ENCODE peak calls at places on chromosomes 7 and 10, in seven cellular contexts. One of them, this sample, is unnamed.

GRCh38 chr7:28432105-28432504 is 19.8 kb downstream of the CREB5 start:
- DNase-seq in H1: no peak
- DNase-seq in A549: no peak
- DNase-seq in endothelial cell of umbilical vein: no peak
- DNase-seq in tibial nerve: no peak
- DNase-seq in body of pancreas: peak; percentile 10
- DNase-seq in testis: no peak
- DNase-seq in this sample: no peak

GRCh38 chr7:68321076-68321639 is 1277.1 kb upstream of the AUTS2 start:
- DNase-seq in H1: no peak
- DNase-seq in A549: peak; percentile 13
- DNase-seq in endothelial cell of umbilical vein: no peak
- DNase-seq in tibial nerve: peak; percentile 22
- DNase-seq in body of pancreas: peak; percentile 59
- DNase-seq in testis: peak; percentile 17
- DNase-seq in this sample: peak; percentile 24

GRCh38 chr7:23285657-23286646 is 13.2 kb upstream of the MALSU1 start:
- DNase-seq in H1: no peak
- DNase-seq in A549: no peak
- DNase-seq in endothelial cell of umbilical vein: no peak
- DNase-seq in tibial nerve: no peak
- DNase-seq in body of pancreas: no peak
- DNase-seq in testis: peak; percentile 64
- DNase-seq in this sample: no peak

GRCh38 chr7:64886956-64887545 is 16.0 kb upstream of the ZNF273 start:
- DNase-seq in H1: no peak
- DNase-seq in A549: no peak
- DNase-seq in endothelial cell of umbilical vein: no peak
- DNase-seq in tibial nerve: no peak
- DNase-seq in body of pancreas: no peak
- DNase-seq in testis: no peak
- DNase-seq in this sample: no peak

GRCh38 chr10:43361532-43362190 is 9.8 kb upstream of the FXYD4 start:
- DNase-seq in H1: no peak
- DNase-seq in A549: no peak
- DNase-seq in endothelial cell of umbilical vein: no peak
- DNase-seq in tibial nerve: no peak
- DNase-seq in body of pancreas: no peak
- DNase-seq in testis: no peak
- DNase-seq in this sample: no peak

GRCh38 chr10:11270135-11270857 is 252.6 kb downstream of the CELF2 start:
- DNase-seq in H1: peak; percentile 86
- DNase-seq in A549: peak; percentile 56
- DNase-seq in endothelial cell of umbilical vein: peak; percentile 81
- DNase-seq in tibial nerve: peak; percentile 71
- DNase-seq in body of pancreas: peak; percentile 81
- DNase-seq in testis: peak; percentile 91
- DNase-seq in this sample: peak; percentile 89

GRCh38 chr7:13990319-13990983 is 985 bp upstream of the ETV1 start:
- DNase-seq in H1: no peak
- DNase-seq in A549: peak; percentile 23
- DNase-seq in endothelial cell of umbilical vein: peak; percentile 73
- DNase-seq in tibial nerve: no peak
- DNase-seq in body of pancreas: peak; percentile 40
- DNase-seq in testis: peak; percentile 53
- DNase-seq in this sample: peak; percentile 36

GRCh38 chr10:130425169-130425568 is 289.0 kb downstream of the GLRX3 start:
- DNase-seq in H1: no peak
- DNase-seq in A549: no peak
- DNase-seq in endothelial cell of umbilical vein: no peak
- DNase-seq in tibial nerve: no peak
- DNase-seq in body of pancreas: no peak
- DNase-seq in testis: no peak
- DNase-seq in this sample: no peak

GRCh38 chr7:27162930-27163775 is 2.2 kb downstream of the HOXA9 start:
- DNase-seq in H1: no peak
- DNase-seq in A549: no peak
- DNase-seq in endothelial cell of umbilical vein: no peak
- DNase-seq in tibial nerve: peak; percentile 10
- DNase-seq in body of pancreas: no peak
- DNase-seq in testis: no peak
- DNase-seq in this sample: no peak

GRCh38 chr7:150340875-150341262 is 560 bp downstream of the RARRES2 start:
- DNase-seq in H1: no peak
- DNase-seq in A549: no peak
- DNase-seq in endothelial cell of umbilical vein: no peak
- DNase-seq in tibial nerve: no peak
- DNase-seq in body of pancreas: no peak
- DNase-seq in testis: no peak
- DNase-seq in this sample: peak; percentile 35

GRCh38 chr7:106609416-106609815 is 51.5 kb downstream of the CCDC71L start:
- DNase-seq in H1: no peak
- DNase-seq in A549: no peak
- DNase-seq in endothelial cell of umbilical vein: peak; percentile 88
- DNase-seq in tibial nerve: no peak
- DNase-seq in body of pancreas: no peak
- DNase-seq in testis: no peak
- DNase-seq in this sample: no peak

GRCh38 chr7:151665363-151665762 is 145.7 kb upstream of the RHEB start:
- DNase-seq in H1: no peak
- DNase-seq in A549: no peak
- DNase-seq in endothelial cell of umbilical vein: peak; percentile 12
- DNase-seq in tibial nerve: no peak
- DNase-seq in body of pancreas: peak; percentile 37
- DNase-seq in testis: peak; percentile 72
- DNase-seq in this sample: peak; percentile 83

GRCh38 chr7:27179503-27180430 is 5.3 kb downstream of the HOXA11 start:
- DNase-seq in H1: no peak
- DNase-seq in A549: peak; percentile 95
- DNase-seq in endothelial cell of umbilical vein: peak; percentile 90
- DNase-seq in tibial nerve: peak; percentile 71
- DNase-seq in body of pancreas: peak; percentile 55
- DNase-seq in testis: peak; percentile 78
- DNase-seq in this sample: no peak

GRCh38 chr10:132417957-132418441 is 21.0 kb downstream of the PWWP2B start:
- DNase-seq in H1: no peak
- DNase-seq in A549: no peak
- DNase-seq in endothelial cell of umbilical vein: peak; percentile 32
- DNase-seq in tibial nerve: no peak
- DNase-seq in body of pancreas: no peak
- DNase-seq in testis: no peak
- DNase-seq in this sample: no peak

GRCh38 chr7:27947581-27948278 is 207.8 kb downstream of the TAX1BP1 start:
- DNase-seq in H1: no peak
- DNase-seq in A549: no peak
- DNase-seq in endothelial cell of umbilical vein: no peak
- DNase-seq in tibial nerve: no peak
- DNase-seq in body of pancreas: no peak
- DNase-seq in testis: no peak
- DNase-seq in this sample: no peak

GRCh38 chr10:101959349-101959916 is 96.5 kb downstream of the ARMH3 start:
- DNase-seq in H1: no peak
- DNase-seq in A549: no peak
- DNase-seq in endothelial cell of umbilical vein: no peak
- DNase-seq in tibial nerve: no peak
- DNase-seq in body of pancreas: no peak
- DNase-seq in testis: no peak
- DNase-seq in this sample: no peak

GRCh38 chr10:119416855-119417254 is 125.7 kb downstream of the RGS10 start:
- DNase-seq in H1: peak; percentile 36
- DNase-seq in A549: peak; percentile 90
- DNase-seq in endothelial cell of umbilical vein: peak; percentile 52
- DNase-seq in tibial nerve: no peak
- DNase-seq in body of pancreas: peak; percentile 77
- DNase-seq in testis: peak; percentile 72
- DNase-seq in this sample: peak; percentile 78

GRCh38 chr10:62815373-62816111 is 624 bp downstream of the EGR2 start:
- DNase-seq in H1: no peak
- DNase-seq in A549: no peak
- DNase-seq in endothelial cell of umbilical vein: peak; percentile 15
- DNase-seq in tibial nerve: no peak
- DNase-seq in body of pancreas: peak; percentile 8
- DNase-seq in testis: no peak
- DNase-seq in this sample: peak; percentile 34

GRCh38 chr7:34523233-34523918 is 134.6 kb upstream of the NPSR1 start:
- DNase-seq in H1: no peak
- DNase-seq in A549: no peak
- DNase-seq in endothelial cell of umbilical vein: no peak
- DNase-seq in tibial nerve: no peak
- DNase-seq in body of pancreas: no peak
- DNase-seq in testis: no peak
- DNase-seq in this sample: no peak
- TF ChIP-seq CTCF in H1: no peak
- TF ChIP-seq CTCF in A549: no peak
- TF ChIP-seq CTCF in endothelial cell of umbilical vein: no peak
- TF ChIP-seq CTCF in tibial nerve: no peak
- TF ChIP-seq CTCF in body of pancreas: no peak
- TF ChIP-seq CTCF in testis: no peak
- TF ChIP-seq CTCF in this sample: no peak

DNA sequence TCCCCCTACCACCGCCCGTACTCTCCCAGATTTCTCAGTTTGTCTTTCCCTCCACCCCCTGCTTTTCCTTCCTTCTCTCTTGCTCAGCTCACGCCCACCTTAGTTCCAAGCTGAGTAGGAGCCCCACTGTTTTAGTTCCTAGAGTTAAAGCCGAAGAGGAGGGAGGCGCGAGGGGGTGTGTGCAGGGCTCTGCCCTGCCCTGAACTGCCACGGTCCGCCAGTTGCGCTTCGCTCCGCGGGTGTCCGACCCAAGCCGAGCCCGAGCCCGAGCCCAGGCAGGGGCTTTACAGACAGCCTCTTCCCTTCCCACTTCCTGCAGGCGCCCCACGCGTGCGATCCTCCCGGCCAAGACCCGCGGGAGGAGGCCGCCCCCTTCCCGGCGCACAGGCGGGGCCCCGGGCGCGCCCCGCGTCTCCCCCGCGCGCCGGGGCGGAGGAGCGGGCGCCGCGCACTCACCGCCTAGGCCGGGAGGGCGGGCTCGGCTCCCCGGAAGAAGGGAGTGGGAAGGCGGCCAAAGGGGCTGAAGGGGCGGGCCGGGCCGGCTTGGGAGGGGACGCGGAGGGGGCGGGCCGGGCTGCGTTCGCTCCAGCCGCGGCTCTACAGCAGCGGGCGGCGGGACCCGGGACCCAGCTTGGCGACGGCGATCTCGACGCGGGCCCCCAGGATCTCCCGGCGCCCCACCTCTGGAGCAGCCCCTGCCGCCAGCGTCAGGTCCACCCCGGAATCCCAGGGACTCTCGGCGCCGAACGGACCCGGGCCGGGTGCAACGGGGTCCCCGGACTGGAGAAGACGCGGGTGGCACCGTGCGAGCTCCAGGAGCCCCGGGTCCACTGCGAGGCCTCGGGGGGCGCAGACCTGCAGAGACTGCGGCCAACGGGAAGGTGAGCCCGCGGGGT is at the start of gene EPHB6:
- DNase-seq in H1: no peak
- DNase-seq in A549: peak; percentile 33
- DNase-seq in endothelial cell of umbilical vein: no peak
- DNase-seq in tibial nerve: peak; percentile 63
- DNase-seq in body of pancreas: peak; percentile 91
- DNase-seq in testis: peak; percentile 84
- DNase-seq in this sample: peak; percentile 93
- TF ChIP-seq POLR2A in H1: no peak
- TF ChIP-seq POLR2A in A549: peak; percentile 28
- TF ChIP-seq POLR2A in endothelial cell of umbilical vein: no peak
- TF ChIP-seq POLR2A in tibial nerve: no peak
- TF ChIP-seq POLR2A in body of pancreas: peak; percentile 19
- TF ChIP-seq POLR2A in testis: no peak
- TF ChIP-seq POLR2A in this sample: no peak

GRCh38 chr7:155799514-155799913 is 12.7 kb downstream of the SHH start:
- DNase-seq in H1: no peak
- DNase-seq in A549: no peak
- DNase-seq in endothelial cell of umbilical vein: no peak
- DNase-seq in tibial nerve: no peak
- DNase-seq in body of pancreas: no peak
- DNase-seq in testis: no peak
- DNase-seq in this sample: no peak

GRCh38 chr7:155800301-155800700 is 12.0 kb downstream of the SHH start:
- DNase-seq in H1: no peak
- DNase-seq in A549: no peak
- DNase-seq in endothelial cell of umbilical vein: no peak
- DNase-seq in tibial nerve: no peak
- DNase-seq in body of pancreas: no peak
- DNase-seq in testis: no peak
- DNase-seq in this sample: no peak

GRCh38 chr7:155797262-155798250 is 14.7 kb downstream of the SHH start:
- DNase-seq in H1: no peak
- DNase-seq in A549: no peak
- DNase-seq in endothelial cell of umbilical vein: no peak
- DNase-seq in tibial nerve: no peak
- DNase-seq in body of pancreas: no peak
- DNase-seq in testis: no peak
- DNase-seq in this sample: no peak

GRCh38 chr7:155800741-155801267 is 11.5 kb downstream of the SHH start:
- DNase-seq in H1: no peak
- DNase-seq in A549: no peak
- DNase-seq in endothelial cell of umbilical vein: no peak
- DNase-seq in tibial nerve: no peak
- DNase-seq in body of pancreas: no peak
- DNase-seq in testis: no peak
- DNase-seq in this sample: no peak

GRCh38 chr7:155798673-155799439 is 13.4 kb downstream of the SHH start:
- DNase-seq in H1: no peak
- DNase-seq in A549: no peak
- DNase-seq in endothelial cell of umbilical vein: no peak
- DNase-seq in tibial nerve: no peak
- DNase-seq in body of pancreas: no peak
- DNase-seq in testis: no peak
- DNase-seq in this sample: no peak
- H3K27ac ChIP-seq in H1: no peak overlapping the region
- H3K27ac ChIP-seq in A549: no peak overlapping the region
- H3K27ac ChIP-seq in endothelial cell of umbilical vein: no peak overlapping the region
- H3K27ac ChIP-seq in tibial nerve: no peak overlapping the region
- H3K27ac ChIP-seq in body of pancreas: no peak overlapping the region
- H3K27ac ChIP-seq in testis: no peak overlapping the region
- H3K27ac ChIP-seq in this sample: no peak overlapping the region

GRCh38 chr10:28681345-28681763 is 4.0 kb downstream of the BAMBI start:
- DNase-seq in H1: no peak
- DNase-seq in A549: no peak
- DNase-seq in endothelial cell of umbilical vein: no peak
- DNase-seq in tibial nerve: no peak
- DNase-seq in body of pancreas: no peak
- DNase-seq in testis: peak; percentile 24
- DNase-seq in this sample: no peak

GRCh38 chr10:28677889-28678686 is 767 bp downstream of the BAMBI start:
- DNase-seq in H1: no peak
- DNase-seq in A549: no peak
- DNase-seq in endothelial cell of umbilical vein: peak; percentile 59
- DNase-seq in tibial nerve: no peak
- DNase-seq in body of pancreas: peak; percentile 34
- DNase-seq in testis: peak; percentile 33
- DNase-seq in this sample: peak; percentile 62

GRCh38 chr10:28678687-28679457 is 1.6 kb downstream of the BAMBI start:
- DNase-seq in H1: no peak
- DNase-seq in A549: no peak
- DNase-seq in endothelial cell of umbilical vein: peak; percentile 49
- DNase-seq in tibial nerve: no peak
- DNase-seq in body of pancreas: no peak
- DNase-seq in testis: peak; percentile 42
- DNase-seq in this sample: no peak

GRCh38 chr10:28681928-28682750 is 4.8 kb downstream of the BAMBI start:
- DNase-seq in H1: no peak
- DNase-seq in A549: no peak
- DNase-seq in endothelial cell of umbilical vein: no peak
- DNase-seq in tibial nerve: no peak
- DNase-seq in body of pancreas: no peak
- DNase-seq in testis: peak; percentile 20
- DNase-seq in this sample: no peak

GRCh38 chr10:28679941-28680752 is 2.8 kb downstream of the BAMBI start:
- DNase-seq in H1: no peak
- DNase-seq in A549: no peak
- DNase-seq in endothelial cell of umbilical vein: peak; percentile 57
- DNase-seq in tibial nerve: no peak
- DNase-seq in body of pancreas: peak; percentile 23
- DNase-seq in testis: peak; percentile 52
- DNase-seq in this sample: no peak
- TF ChIP-seq CTCF in H1: peak; percentile 18
- TF ChIP-seq CTCF in A549: peak; percentile 31
- TF ChIP-seq CTCF in endothelial cell of umbilical vein: peak; percentile 52
- TF ChIP-seq CTCF in tibial nerve: peak; percentile 21
- TF ChIP-seq CTCF in body of pancreas: no peak
- TF ChIP-seq CTCF in testis: peak; percentile 5
- TF ChIP-seq CTCF in this sample: no peak